ENCODE peak calls at places on chromosomes 4 and X, in seven cellular contexts. W, D, K, C, Z, M and B are unnamed samples.

GRCh38 chr4:83708500-83709175 is 172.7 kb downstream of the GPAT3 start:
- DNase-seq in W (no peak), D (no peak), K (no peak), C (no peak), Z (peak), M (no peak), B (no peak)

GRCh38 chr4:87097075-87097474 is 123.3 kb downstream of the KLHL8 start:
- DNase-seq in W (no peak), D (no peak), K (no peak), C (no peak), Z (peak), M (no peak), B (no peak)

GRCh38 chrX:148794350-148794749 is 293.9 kb downstream of the AFF2 start:
- DNase-seq in W (no peak), D (no peak), K (no peak), C (no peak), Z (no peak), M (no peak), B (no peak)

GRCh38 chrX:72280210-72280882 is 3.3 kb upstream of the RPS4X start:
- DNase-seq in W (no peak), D (no peak), K (peak), C (no peak), Z (no peak), M (no peak), B (no peak)

GRCh38 chr4:156764145-156764544 is 207.5 kb downstream of the PDGFC start:
- DNase-seq in W (no peak), D (no peak), K (peak), C (no peak), Z (no peak), M (no peak), B (no peak)

GRCh38 chr4:64781737-64782326 is 372.6 kb upstream of the TECRL start:
- DNase-seq in W (no peak), D (no peak), K (peak), C (no peak), Z (peak), M (peak), B (no peak)

GRCh38 chr4:81607947-81608346 is 136.2 kb upstream of the RASGEF1B start:
- DNase-seq in W (no peak), D (no peak), K (peak), C (no peak), Z (no peak), M (no peak), B (no peak)

GRCh38 chr4:43251760-43252317 is 359.3 kb downstream of the GRXCR1 start:
- DNase-seq in W (no peak), D (no peak), K (peak), C (no peak), Z (no peak), M (no peak), B (no peak)

GRCh38 chrX:24668111-24668510 is 21.0 kb upstream of the PCYT1B start:
- DNase-seq in W (no peak), D (peak), K (no peak), C (no peak), Z (no peak), M (no peak), B (no peak)

GRCh38 chrX:17500145-17500579 is 125.2 kb downstream of the NHS start:
- DNase-seq in W (peak), D (no peak), K (peak), C (no peak), Z (no peak), M (no peak), B (no peak)

GRCh38 chrX:40267334-40268118 is 169.8 kb upstream of the BCOR start:
- DNase-seq in W (no peak), D (no peak), K (no peak), C (no peak), Z (no peak), M (no peak), B (no peak)

GRCh38 chrX:152941328-152942111 is 43.7 kb downstream of the ZNF185 start:
- DNase-seq in W (peak), D (peak), K (peak), C (peak), Z (peak), M (peak), B (peak)

GRCh38 chr4:3401436-3402171 is 40.2 kb upstream of the HGFAC start:
- DNase-seq in W (no peak), D (no peak), K (no peak), C (no peak), Z (no peak), M (no peak), B (no peak)

GRCh38 chr4:13193662-13194061 is 290.5 kb downstream of the RAB28 start:
- DNase-seq in W (no peak), D (no peak), K (no peak), C (no peak), Z (peak), M (no peak), B (no peak)

GRCh38 chr4:107261241-107261874 is 225.2 kb upstream of the DKK2 start:
- DNase-seq in W (no peak), D (no peak), K (peak), C (no peak), Z (no peak), M (peak), B (no peak)

GRCh38 chrX:136880003-136880451 is 498 bp downstream of the RBMX start:
- DNase-seq in W (no peak), D (peak), K (no peak), C (peak), Z (peak), M (peak), B (peak)